ENCODE peak calls at places on chromosomes 12 and 14, in four cellular contexts. L is adrenal gland, E is lower lobe of right lung, D is heart left ventricle. B is an unnamed sample.

GRCh38 chr12:128140551-128140950 is 126.4 kb upstream of the TMEM132C start:
- DNase-seq in L (peak), E (no peak), D (no peak), B (peak)

GRCh38 chr12:116614194-116614885 is 55.2 kb downstream of the MAP1LC3B2 start:
- DNase-seq in L (no peak), E (no peak), D (no peak), B (no peak)

GRCh38 chr14:30295980-30296379 is 263.0 kb upstream of the G2E3 start:
- DNase-seq in L (no peak), E (peak), D (no peak), B (no peak)

GRCh38 chr12:75587340-75588106 is 76.1 kb upstream of the KRR1 start:
- DNase-seq in L (no peak), E (no peak), D (no peak), B (no peak)

GRCh38 chr14:88437659-88438058 is 52.2 kb downstream of the SPATA7 start:
- DNase-seq in L (no peak), E (no peak), D (no peak), B (no peak)

GRCh38 chr14:64232095-64232830 is 61.9 kb downstream of the ESR2 start:
- DNase-seq in L (peak), E (no peak), D (no peak), B (no peak)

GRCh38 chr14:32560213-32560857 is 231.2 kb downstream of the AKAP6 start:
- DNase-seq in L (peak), E (no peak), D (no peak), B (peak)

GRCh38 chr12:103441437-103442186 is 54.2 kb downstream of the C12orf42 start:
- DNase-seq in L (no peak), E (no peak), D (no peak), B (no peak)

GRCh38 chr12:46153267-46153872 is 115.5 kb downstream of the SLC38A1 start:
- DNase-seq in L (no peak), E (no peak), D (no peak), B (peak)

GRCh38 chr12:124531281-124531745 is 36.1 kb downstream of the NCOR2 start:
- DNase-seq in L (no peak), E (no peak), D (peak), B (no peak)

GRCh38 chr12:69988601-69989194 is 163.7 kb downstream of the MYRFL start:
- DNase-seq in L (no peak), E (no peak), D (no peak), B (peak)
- H3K27ac ChIP-seq in L (peak), E (peak), D (peak), B (peak)

GRCh38 chr12:5081016-5081415 is 37.3 kb downstream of the KCNA5 start:
- DNase-seq in L (no peak), E (no peak), D (no peak), B (no peak)
- TF ChIP-seq CTCF in L (no peak), E (no peak), D (no peak), B (no peak)

DNA sequence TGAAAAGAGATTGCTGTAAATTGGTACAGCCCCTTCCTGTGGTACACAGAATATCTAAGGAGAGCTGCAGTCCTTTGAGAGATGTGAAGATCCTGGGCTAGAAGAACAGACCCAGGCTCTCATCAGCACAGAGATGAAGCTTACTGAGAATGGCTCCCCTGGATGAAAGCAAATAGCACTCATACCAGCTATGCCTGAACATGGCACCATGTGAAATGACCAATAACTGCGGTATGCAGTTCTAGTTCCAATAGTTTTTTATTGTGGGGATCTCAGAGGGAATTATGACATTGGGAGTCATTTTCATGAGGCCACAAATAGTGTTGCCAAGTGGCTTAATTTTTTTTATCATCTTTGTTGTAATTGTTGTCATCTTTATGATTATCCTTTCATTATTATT is 15.4 kb upstream of the TRHDE start:
- DNase-seq in L (no peak), E (no peak), D (no peak), B (no peak)
- H3K27ac ChIP-seq in L (no peak), E (no peak), D (no peak), B (no peak)

GRCh38 chr12:77615331-77615730 is 215.4 kb upstream of the NAV3 start:
- DNase-seq in L (no peak), E (no peak), D (no peak), B (no peak)
- TF ChIP-seq CTCF in L (no peak), E (no peak), D (no peak), B (no peak)

GRCh38 chr14:51969852-51970251 is 19.5 kb upstream of the RTRAF start:
- DNase-seq in L (no peak), E (no peak), D (no peak), B (no peak)
- H3K27ac ChIP-seq in L (no peak), E (no peak), D (no peak), B (no peak)

GRCh38 chr12:104736307-104736706 is 221.8 kb downstream of the SLC41A2 start:
- DNase-seq in L (no peak), E (no peak), D (no peak), B (peak)

GRCh38 chr12:104735801-104736200 is 222.3 kb downstream of the SLC41A2 start:
- DNase-seq in L (no peak), E (no peak), D (no peak), B (no peak)

GRCh38 chr12:104734541-104735075 is 223.5 kb downstream of the SLC41A2 start:
- DNase-seq in L (no peak), E (no peak), D (no peak), B (no peak)

GRCh38 chr12:104730761-104731160 is 227.3 kb downstream of the SLC41A2 start:
- DNase-seq in L (no peak), E (no peak), D (no peak), B (no peak)

DNA sequence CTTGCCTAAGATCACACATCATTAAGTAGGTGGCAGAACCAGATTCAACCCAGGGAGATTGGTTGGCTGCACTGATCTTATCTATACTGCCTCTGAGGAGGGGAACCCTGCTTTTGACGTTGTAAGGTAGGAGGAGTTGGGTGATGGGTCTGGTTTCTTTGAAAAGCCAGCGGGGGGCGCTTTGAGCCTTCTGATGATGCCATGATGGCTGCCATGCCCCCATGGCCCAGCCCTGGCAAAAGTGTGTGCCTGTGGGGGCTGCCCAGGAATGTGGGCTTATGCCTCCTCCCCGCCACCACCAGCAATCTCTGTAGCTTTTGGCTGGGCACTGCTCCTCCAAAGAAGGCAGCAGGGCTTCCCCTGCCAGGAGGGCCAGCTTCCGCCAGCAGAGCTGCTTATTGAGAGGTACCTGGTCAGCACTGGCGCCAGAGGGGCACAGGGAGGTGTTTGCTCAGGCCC is 224.3 kb downstream of the SLC41A2 start:
- DNase-seq in L (no peak), E (peak), D (no peak), B (no peak)
- TF ChIP-seq CTCF in L (no peak), E (peak), D (no peak), B (no peak)

GRCh38 chr14:56334458-56334857 is 216.2 kb downstream of the PELI2 start:
- DNase-seq in L (no peak), E (no peak), D (no peak), B (no peak)
- H3K27ac ChIP-seq in L (no peak), E (no peak), D (no peak), B (peak)

GRCh38 chr12:132685400-132685799 is 1.7 kb downstream of the POLE start:
- DNase-seq in L (no peak), E (no peak), D (no peak), B (no peak)

GRCh38 chr12:132690112-132690511 is 2.7 kb downstream of the PXMP2 start:
- DNase-seq in L (no peak), E (no peak), D (no peak), B (no peak)

GRCh38 chr12:132689227-132689626 is 1.8 kb downstream of the PXMP2 start:
- DNase-seq in L (no peak), E (no peak), D (no peak), B (peak)

GRCh38 chr12:132686831-132687210 is 321 bp downstream of the POLE start:
- DNase-seq in L (no peak), E (peak), D (no peak), B (no peak)

GRCh38 chr12:132687211-132688164 is at the start of the genes POLE and PXMP2:
- DNase-seq in L (peak), E (peak), D (peak), B (peak)
- TF ChIP-seq CTCF in L (no peak), E (no peak), D (no peak), B (no peak)

GRCh38 chr12:10613334-10614055 is at the start of gene MAGOHB:
- DNase-seq in L (peak), E (peak), D (peak), B (peak)

GRCh38 chr12:10615532-10615931 is 2.1 kb upstream of the MAGOHB start:
- DNase-seq in L (no peak), E (no peak), D (no peak), B (no peak)

GRCh38 chr12:10612954-10613333 is 465 bp downstream of the MAGOHB start:
- DNase-seq in L (no peak), E (no peak), D (no peak), B (peak)

GRCh38 chr12:10612110-10612509 is 1.3 kb downstream of the MAGOHB start:
- DNase-seq in L (no peak), E (no peak), D (no peak), B (no peak)

GRCh38 chr12:10614056-10614370 is 604 bp upstream of the MAGOHB start:
- DNase-seq in L (no peak), E (no peak), D (no peak), B (no peak)
- H3K27ac ChIP-seq in L (no peak), E (peak), D (peak), B (peak)